ENCODE peak calls at places on chromosomes 6 and 20, in nine cellular contexts. One of them, this sample, is unnamed.

GRCh38 chr20:48578397-48579098 is 249.3 kb downstream of the PREX1 start:
- DNase-seq in transverse colon: no peak
- DNase-seq in stomach: no peak
- DNase-seq in K562: peak; percentile 8
- DNase-seq in GM12878: no peak
- DNase-seq in HepG2: no peak
- DNase-seq in upper lobe of left lung: no peak
- DNase-seq in H1: no peak
- DNase-seq in suprapubic skin: no peak
- DNase-seq in this sample: peak; percentile 20

GRCh38 chr6:42451595-42452170 is at the start of gene TRERF1:
- DNase-seq in transverse colon: peak; percentile 64
- DNase-seq in stomach: peak; percentile 51
- DNase-seq in K562: peak; percentile 31
- DNase-seq in GM12878: no peak
- DNase-seq in HepG2: no peak
- DNase-seq in upper lobe of left lung: peak; percentile 87
- DNase-seq in H1: no peak
- DNase-seq in suprapubic skin: peak; percentile 86
- DNase-seq in this sample: peak; percentile 85

GRCh38 chr6:80605165-80605989 is 498.9 kb downstream of the BCKDHB start:
- DNase-seq in transverse colon: no peak
- DNase-seq in stomach: no peak
- DNase-seq in K562: peak; percentile 2
- DNase-seq in GM12878: no peak
- DNase-seq in HepG2: peak; percentile 18
- DNase-seq in upper lobe of left lung: no peak
- DNase-seq in H1: no peak
- DNase-seq in suprapubic skin: no peak
- DNase-seq in this sample: no peak

GRCh38 chr20:38751360-38751976 is 3.2 kb downstream of the ACTR5 start:
- DNase-seq in transverse colon: no peak
- DNase-seq in stomach: no peak
- DNase-seq in K562: peak; percentile 57
- DNase-seq in GM12878: no peak
- DNase-seq in HepG2: peak; percentile 52
- DNase-seq in upper lobe of left lung: no peak
- DNase-seq in H1: no peak
- DNase-seq in suprapubic skin: no peak
- DNase-seq in this sample: no peak

GRCh38 chr6:137728386-137729349 is 138.4 kb upstream of the TNFAIP3 start:
- DNase-seq in transverse colon: no peak
- DNase-seq in stomach: no peak
- DNase-seq in K562: no peak
- DNase-seq in GM12878: no peak
- DNase-seq in HepG2: peak; percentile 92
- DNase-seq in upper lobe of left lung: no peak
- DNase-seq in H1: no peak
- DNase-seq in suprapubic skin: no peak
- DNase-seq in this sample: no peak

GRCh38 chr6:99603421-99604160 is 3.0 kb upstream of the PRDM13 start:
- DNase-seq in transverse colon: no peak
- DNase-seq in stomach: no peak
- DNase-seq in K562: peak; percentile 70
- DNase-seq in GM12878: no peak
- DNase-seq in HepG2: no peak
- DNase-seq in upper lobe of left lung: peak; percentile 88
- DNase-seq in H1: no peak
- DNase-seq in suprapubic skin: no peak
- DNase-seq in this sample: no peak

GRCh38 chr6:161439093-161439492 is 165.2 kb upstream of the AGPAT4 start:
- DNase-seq in transverse colon: no peak
- DNase-seq in stomach: no peak
- DNase-seq in K562: peak; percentile 75
- DNase-seq in GM12878: no peak
- DNase-seq in HepG2: no peak
- DNase-seq in upper lobe of left lung: no peak
- DNase-seq in H1: no peak
- DNase-seq in suprapubic skin: no peak
- DNase-seq in this sample: peak; percentile 76

GRCh38 chr6:36131517-36132220 is 1.4 kb downstream of the MAPK13 start:
- DNase-seq in transverse colon: peak; percentile 76
- DNase-seq in stomach: peak; percentile 71
- DNase-seq in K562: peak; percentile 60
- DNase-seq in GM12878: peak; percentile 92
- DNase-seq in HepG2: peak; percentile 84
- DNase-seq in upper lobe of left lung: no peak
- DNase-seq in H1: no peak
- DNase-seq in suprapubic skin: no peak
- DNase-seq in this sample: no peak

GRCh38 chr6:75101896-75102680 is 103.8 kb downstream of the COL12A1 start:
- DNase-seq in transverse colon: no peak
- DNase-seq in stomach: no peak
- DNase-seq in K562: no peak
- DNase-seq in GM12878: no peak
- DNase-seq in HepG2: no peak
- DNase-seq in upper lobe of left lung: no peak
- DNase-seq in H1: no peak
- DNase-seq in suprapubic skin: no peak
- DNase-seq in this sample: no peak

GRCh38 chr6:20827798-20828197 is 293.5 kb downstream of the CDKAL1 start:
- DNase-seq in transverse colon: no peak
- DNase-seq in stomach: no peak
- DNase-seq in K562: no peak
- DNase-seq in GM12878: no peak
- DNase-seq in HepG2: no peak
- DNase-seq in upper lobe of left lung: no peak
- DNase-seq in H1: no peak
- DNase-seq in suprapubic skin: no peak
- DNase-seq in this sample: no peak

GRCh38 chr6:100948381-100949133 is 67.4 kb upstream of the ASCC3 start:
- DNase-seq in transverse colon: no peak
- DNase-seq in stomach: no peak
- DNase-seq in K562: no peak
- DNase-seq in GM12878: no peak
- DNase-seq in HepG2: peak; percentile 92
- DNase-seq in upper lobe of left lung: no peak
- DNase-seq in H1: no peak
- DNase-seq in suprapubic skin: no peak
- DNase-seq in this sample: no peak

GRCh38 chr6:100944644-100945043 is 63.5 kb upstream of the ASCC3 start:
- DNase-seq in transverse colon: no peak
- DNase-seq in stomach: no peak
- DNase-seq in K562: no peak
- DNase-seq in GM12878: no peak
- DNase-seq in HepG2: no peak
- DNase-seq in upper lobe of left lung: no peak
- DNase-seq in H1: no peak
- DNase-seq in suprapubic skin: no peak
- DNase-seq in this sample: no peak

GRCh38 chr6:100946021-100946540 is 65.0 kb upstream of the ASCC3 start:
- DNase-seq in transverse colon: no peak
- DNase-seq in stomach: no peak
- DNase-seq in K562: no peak
- DNase-seq in GM12878: no peak
- DNase-seq in HepG2: no peak
- DNase-seq in upper lobe of left lung: no peak
- DNase-seq in H1: no peak
- DNase-seq in suprapubic skin: no peak
- DNase-seq in this sample: no peak

GRCh38 chr6:100946711-100947110 is 65.6 kb upstream of the ASCC3 start:
- DNase-seq in transverse colon: no peak
- DNase-seq in stomach: no peak
- DNase-seq in K562: no peak
- DNase-seq in GM12878: no peak
- DNase-seq in HepG2: no peak
- DNase-seq in upper lobe of left lung: no peak
- DNase-seq in H1: no peak
- DNase-seq in suprapubic skin: no peak
- DNase-seq in this sample: no peak
- TF ChIP-seq EP300 in transverse colon: no peak
- TF ChIP-seq EP300 in stomach: no peak
- TF ChIP-seq EP300 in K562: no peak
- TF ChIP-seq EP300 in GM12878: no peak
- TF ChIP-seq EP300 in HepG2: no peak
- TF ChIP-seq EP300 in upper lobe of left lung: no peak
- TF ChIP-seq EP300 in H1: no peak
- TF ChIP-seq EP300 in suprapubic skin: no peak
- TF ChIP-seq EP300 in this sample: no peak

GRCh38 chr6:139680819-139681218 is 306.4 kb upstream of the CITED2 start:
- DNase-seq in transverse colon: no peak
- DNase-seq in stomach: no peak
- DNase-seq in K562: peak; percentile 11
- DNase-seq in GM12878: no peak
- DNase-seq in HepG2: no peak
- DNase-seq in upper lobe of left lung: no peak
- DNase-seq in H1: no peak
- DNase-seq in suprapubic skin: no peak
- DNase-seq in this sample: no peak
- TF ChIP-seq POLR2A in transverse colon: no peak
- TF ChIP-seq POLR2A in stomach: no peak
- TF ChIP-seq POLR2A in K562: no peak
- TF ChIP-seq POLR2A in GM12878: no peak
- TF ChIP-seq POLR2A in HepG2: no peak
- TF ChIP-seq POLR2A in upper lobe of left lung: no peak
- TF ChIP-seq POLR2A in H1: no peak
- TF ChIP-seq POLR2A in suprapubic skin: no peak
- TF ChIP-seq POLR2A in this sample: no peak

GRCh38 chr6:44249082-44249748 is 2.3 kb downstream of the HSP90AB1 start:
- DNase-seq in transverse colon: no peak
- DNase-seq in stomach: no peak
- DNase-seq in K562: no peak
- DNase-seq in GM12878: no peak
- DNase-seq in HepG2: no peak
- DNase-seq in upper lobe of left lung: no peak
- DNase-seq in H1: no peak
- DNase-seq in suprapubic skin: no peak
- DNase-seq in this sample: no peak

GRCh38 chr6:44250067-44250717 is 3.3 kb downstream of the HSP90AB1 start:
- DNase-seq in transverse colon: no peak
- DNase-seq in stomach: no peak
- DNase-seq in K562: no peak
- DNase-seq in GM12878: no peak
- DNase-seq in HepG2: no peak
- DNase-seq in upper lobe of left lung: no peak
- DNase-seq in H1: no peak
- DNase-seq in suprapubic skin: no peak
- DNase-seq in this sample: no peak

GRCh38 chr6:44248579-44248978 is 1.7 kb downstream of the HSP90AB1 start:
- DNase-seq in transverse colon: no peak
- DNase-seq in stomach: no peak
- DNase-seq in K562: no peak
- DNase-seq in GM12878: no peak
- DNase-seq in HepG2: no peak
- DNase-seq in upper lobe of left lung: no peak
- DNase-seq in H1: no peak
- DNase-seq in suprapubic skin: no peak
- DNase-seq in this sample: no peak

GRCh38 chr6:44251576-44252524 is 4.9 kb downstream of the HSP90AB1 start:
- DNase-seq in transverse colon: no peak
- DNase-seq in stomach: no peak
- DNase-seq in K562: no peak
- DNase-seq in GM12878: no peak
- DNase-seq in HepG2: no peak
- DNase-seq in upper lobe of left lung: no peak
- DNase-seq in H1: no peak
- DNase-seq in suprapubic skin: no peak
- DNase-seq in this sample: no peak

DNA sequence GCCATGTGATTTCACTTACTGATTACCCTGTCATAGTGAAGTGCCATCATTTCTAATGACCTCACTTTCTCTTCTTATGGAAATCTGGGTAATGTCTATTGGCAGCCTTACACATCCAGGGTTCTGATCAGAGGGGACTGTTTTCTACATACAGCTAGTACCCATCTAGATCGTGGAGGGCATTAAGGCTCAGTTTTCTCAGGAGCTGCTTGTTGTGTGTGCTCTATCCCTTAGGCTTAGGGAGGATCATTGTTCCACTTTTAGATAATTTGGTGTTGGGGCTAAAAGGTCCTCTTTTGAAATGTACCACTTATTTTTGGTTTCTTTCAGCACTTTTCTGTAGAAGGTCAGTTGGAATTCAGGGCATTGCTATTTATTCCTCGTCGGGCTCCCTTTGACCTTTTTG is 3.8 kb downstream of the HSP90AB1 start:
- DNase-seq in transverse colon: no peak
- DNase-seq in stomach: no peak
- DNase-seq in K562: no peak
- DNase-seq in GM12878: no peak
- DNase-seq in HepG2: no peak
- DNase-seq in upper lobe of left lung: no peak
- DNase-seq in H1: no peak
- DNase-seq in suprapubic skin: no peak
- DNase-seq in this sample: no peak
- TF ChIP-seq POLR2AphosphoS5 in transverse colon: no peak
- TF ChIP-seq POLR2AphosphoS5 in stomach: no peak
- TF ChIP-seq POLR2AphosphoS5 in K562: peak; percentile 65
- TF ChIP-seq POLR2AphosphoS5 in GM12878: peak; percentile 44
- TF ChIP-seq POLR2AphosphoS5 in HepG2: no peak
- TF ChIP-seq POLR2AphosphoS5 in upper lobe of left lung: no peak
- TF ChIP-seq POLR2AphosphoS5 in H1: no peak
- TF ChIP-seq POLR2AphosphoS5 in suprapubic skin: no peak
- TF ChIP-seq POLR2AphosphoS5 in this sample: no peak

GRCh38 chr6:30542404-30542725 is 13.9 kb downstream of the GNL1 start:
- DNase-seq in transverse colon: no peak
- DNase-seq in stomach: no peak
- DNase-seq in K562: no peak
- DNase-seq in GM12878: no peak
- DNase-seq in HepG2: no peak
- DNase-seq in upper lobe of left lung: no peak
- DNase-seq in H1: no peak
- DNase-seq in suprapubic skin: no peak
- DNase-seq in this sample: no peak
- TF ChIP-seq EP300 in transverse colon: no peak
- TF ChIP-seq EP300 in stomach: no peak
- TF ChIP-seq EP300 in K562: no peak
- TF ChIP-seq EP300 in GM12878: no peak
- TF ChIP-seq EP300 in HepG2: no peak
- TF ChIP-seq EP300 in upper lobe of left lung: no peak
- TF ChIP-seq EP300 in H1: no peak
- TF ChIP-seq EP300 in suprapubic skin: no peak
- TF ChIP-seq EP300 in this sample: no peak

GRCh38 chr6:29748391-29749352 is 25.4 kb downstream of the HLA-F start:
- DNase-seq in transverse colon: peak; percentile 93
- DNase-seq in stomach: peak; percentile 93
- DNase-seq in K562: peak; percentile 93
- DNase-seq in GM12878: no peak
- DNase-seq in HepG2: peak; percentile 82
- DNase-seq in upper lobe of left lung: peak; percentile 94
- DNase-seq in H1: no peak
- DNase-seq in suprapubic skin: peak; percentile 98
- DNase-seq in this sample: peak; percentile 98
- TF ChIP-seq POLR2A in transverse colon: peak; percentile 57
- TF ChIP-seq POLR2A in stomach: no peak
- TF ChIP-seq POLR2A in K562: peak; percentile 71
- TF ChIP-seq POLR2A in GM12878: peak; percentile 85
- TF ChIP-seq POLR2A in HepG2: peak; percentile 67
- TF ChIP-seq POLR2A in upper lobe of left lung: peak; percentile 91
- TF ChIP-seq POLR2A in H1: no peak
- TF ChIP-seq POLR2A in suprapubic skin: no peak
- TF ChIP-seq POLR2A in this sample: no peak

GRCh38 chr20:1362484-1362883 is 30.4 kb downstream of the FKBP1A start:
- DNase-seq in transverse colon: no peak
- DNase-seq in stomach: no peak
- DNase-seq in K562: no peak
- DNase-seq in GM12878: no peak
- DNase-seq in HepG2: no peak
- DNase-seq in upper lobe of left lung: no peak
- DNase-seq in H1: no peak
- DNase-seq in suprapubic skin: no peak
- DNase-seq in this sample: no peak
- TF ChIP-seq POLR2AphosphoS5 in transverse colon: no peak
- TF ChIP-seq POLR2AphosphoS5 in stomach: no peak
- TF ChIP-seq POLR2AphosphoS5 in K562: no peak
- TF ChIP-seq POLR2AphosphoS5 in GM12878: no peak
- TF ChIP-seq POLR2AphosphoS5 in HepG2: no peak
- TF ChIP-seq POLR2AphosphoS5 in upper lobe of left lung: no peak
- TF ChIP-seq POLR2AphosphoS5 in H1: no peak
- TF ChIP-seq POLR2AphosphoS5 in suprapubic skin: no peak
- TF ChIP-seq POLR2AphosphoS5 in this sample: no peak